ENCODE peak calls at places on chromosomes 7 and 10, in five cellular contexts. E is left ventricle myocardium superior; A is activated naive CD4-positive, alpha-beta T cell treated with anti-CD3 and anti-CD28 coated beads, Interleukin-2, amount 50 U/mL, for 16 hours; N is MCF 10A; K is activated CD8-positive, alpha-beta memory T cell treated with anti-CD3 and anti-CD28 coated beads for 48 hours. F is an unnamed sample.
A peak's percentile ranks its signal among the peaks of the same experiment; 100 is the strongest.

GRCh38 chr7:73899731-73900142 is 38.8 kb downstream of the TMEM270 start:
- DNase-seq in A (no peak), N (peak; percentile 68), K (no peak), E (peak; percentile 29), F (peak; percentile 25)

GRCh38 chr10:89235073-89235798 is 16.3 kb downstream of the LIPA start:
- DNase-seq in K (no peak), E (peak; percentile 66), A (no peak), N (no peak), F (peak; percentile 79)

GRCh38 chr7:65798111-65799075 is 74.5 kb upstream of the VKORC1L1 start:
- DNase-seq in A (no peak), E (no peak), K (no peak), N (peak; percentile 40), F (no peak)

GRCh38 chr10:4833286-4833685 is 7.3 kb downstream of the AKR1E2 start:
- DNase-seq in E (no peak), K (no peak), A (no peak), N (no peak), F (no peak)

GRCh38 chr10:13987472-13987871 is 343.3 kb downstream of the FRMD4A start:
- DNase-seq in N (peak; percentile 58), A (no peak), K (no peak), E (no peak), F (no peak)

GRCh38 chr10:44391981-44392380 is 7.1 kb upstream of the CXCL12 start:
- DNase-seq in E (no peak), N (no peak), K (no peak), A (no peak), F (no peak)

GRCh38 chr7:76108540-76109233 is 60.8 kb downstream of the MDH2 start:
- DNase-seq in E (no peak), K (no peak), A (no peak), N (no peak), F (peak; percentile 38)

GRCh38 chr7:12719141-12719919 is 31.9 kb downstream of the ARL4A start:
- DNase-seq in E (no peak), K (no peak), N (peak; percentile 85), A (no peak), F (no peak)

GRCh38 chr10:13715091-13715490 is 128.3 kb downstream of the PRPF18 start:
- DNase-seq in N (no peak), K (no peak), A (no peak), E (no peak), F (no peak)

GRCh38 chr7:12557282-12557681 is 13.2 kb upstream of the SCIN start:
- DNase-seq in E (no peak), K (no peak), N (peak; percentile 16), A (no peak), F (no peak)

GRCh38 chr7:98091061-98091460 is 15.6 kb upstream of the LMTK2 start:
- DNase-seq in K (no peak), N (no peak), E (no peak), A (no peak), F (no peak)

GRCh38 chr7:34664757-34665156 is 6.7 kb downstream of the NPSR1 start:
- DNase-seq in K (no peak), A (no peak), N (no peak), E (no peak), F (no peak)

F was measured in heart left ventricle.